ENCODE peak calls at places on chromosomes 1 and 21, in six cellular contexts. R is heart left ventricle, V is HEK293T, W is kidney glomerular epithelial cell, M is H4, H is astrocyte of the spinal cord. D is an unnamed sample.

GRCh38 chr1:36432616-36433015 is 17.6 kb downstream of the OSCP1 start:
- DNase-seq in R (no peak), V (no peak), W (peak), M (no peak), H (no peak), D (no peak)

GRCh38 chr1:206471415-206471801 is 1.1 kb downstream of the IKBKE start:
- DNase-seq in R (no peak), V (no peak), W (no peak), M (no peak), H (no peak), D (no peak)

GRCh38 chr1:2921970-2922686 is 99.1 kb upstream of the ACTRT2 start:
- DNase-seq in R (no peak), V (peak), W (no peak), M (no peak), H (no peak), D (no peak)

GRCh38 chr1:230140221-230141001 is 73.4 kb downstream of the GALNT2 start:
- DNase-seq in R (no peak), V (no peak), W (peak), M (no peak), H (peak), D (no peak)

GRCh38 chr1:197915797-197916686 is 1.1 kb upstream of the LHX9 start:
- DNase-seq in R (peak), V (peak), W (peak), M (peak), H (peak), D (peak)

GRCh38 chr21:45253180-45253579 is 34.5 kb downstream of the POFUT2 start:
- DNase-seq in R (no peak), V (no peak), W (no peak), M (no peak), H (peak), D (peak)

GRCh38 chr21:40845621-40846020 is 1.3 kb downstream of the DSCAM start:
- DNase-seq in R (no peak), V (no peak), W (no peak), M (no peak), H (no peak), D (peak)

GRCh38 chr1:29893036-29893723 is 656.9 kb downstream of the PTPRU start:
- DNase-seq in R (no peak), V (no peak), W (no peak), M (no peak), H (no peak), D (no peak)

GRCh38 chr21:39676054-39676771 is 63.5 kb downstream of the B3GALT5 start:
- DNase-seq in R (no peak), V (no peak), W (peak), M (peak), H (peak), D (peak)

D was measured in mammary epithelial cell.